ENCODE peak calls at places on chromosomes 5 and 9, in five cellular contexts. W, X, R, H and Z are unnamed samples.

GRCh38 chr5:169576181-169576598 is 7.4 kb upstream of the SPDL1 start:
- DNase-seq in W (peak), H (peak), X (no peak), R (peak), Z (peak)

GRCh38 chr5:14056039-14056438 is 87.1 kb upstream of the TRIO start:
- DNase-seq in H (no peak), W (no peak), X (no peak), R (no peak), Z (no peak)

GRCh38 chr5:151718168-151718567 is 31.5 kb upstream of the SPARC start:
- DNase-seq in R (peak), X (no peak), H (peak), W (no peak), Z (peak)

GRCh38 chr9:107650321-107650720 is 160.8 kb upstream of the KLF4 start:
- DNase-seq in X (no peak), W (peak), R (peak), H (peak), Z (peak)

GRCh38 chr5:173628501-173628900 is 12.1 kb upstream of the BOD1 start:
- DNase-seq in X (no peak), W (no peak), H (no peak), R (no peak), Z (no peak)

GRCh38 chr5:78677777-78678668 is 29.5 kb upstream of the LHFPL2 start:
- DNase-seq in X (no peak), W (peak), H (peak), R (peak), Z (peak)

GRCh38 chr9:33234511-33235467 is 5.2 kb upstream of the SPINK4 start:
- DNase-seq in X (no peak), R (no peak), W (no peak), H (peak), Z (peak)

GRCh38 chr5:130871346-130872086 is 293.5 kb downstream of the HINT1 start:
- DNase-seq in H (peak), R (peak), X (no peak), W (peak), Z (peak)

GRCh38 chr5:139652788-139653241 is 4.7 kb downstream of the CXXC5 start:
- DNase-seq in X (no peak), H (peak), W (no peak), R (no peak), Z (no peak)

GRCh38 chr9:124658165-124659017 is 112.7 kb downstream of the NR6A1 start:
- DNase-seq in H (peak), X (peak), R (peak), W (peak), Z (peak)

GRCh38 chr5:55300890-55301289 is 6.6 kb downstream of the DHX29 start:
- DNase-seq in W (no peak), R (no peak), X (no peak), H (no peak), Z (no peak)

GRCh38 chr9:135662758-135663450 is at the start of gene LCN9:
- DNase-seq in W (peak), H (peak), X (peak), R (no peak), Z (no peak)

GRCh38 chr5:160923927-160924705 is 72.1 kb upstream of the ATP10B start:
- DNase-seq in H (no peak), W (no peak), R (no peak), X (no peak), Z (no peak)

GRCh38 chr5:139481122-139481533 is 1.4 kb downstream of the STING1 start:
- DNase-seq in H (no peak), X (no peak), R (peak), W (no peak), Z (no peak)

GRCh38 chr9:100724932-100725331 is 147.1 kb downstream of the CAVIN4 start:
- DNase-seq in R (no peak), X (no peak), H (no peak), W (no peak), Z (no peak)